ENCODE peak calls at places on chromosomes 3 and 15, in nine cellular contexts. T is OCI-LY7; E is heart right ventricle; F is psoas muscle; U is CD8-positive, alpha-beta T cell; Y is RWPE1; V is hepatocyte; Z is SJSA1; C is astrocyte. I is an unnamed sample.

GRCh38 chr15:99436472-99437314 is 129.1 kb upstream of the MEF2A start:
- DNase-seq in Y (no peak), E (no peak), F (peak; percentile 49), U (no peak), V (no peak), C (no peak), T (no peak), Z (no peak), I (no peak)

GRCh38 chr15:83365370-83365938 is 81.0 kb upstream of the BNC1 start:
- DNase-seq in V (peak; percentile 72), Y (peak; percentile 76), Z (no peak), T (no peak), E (peak; percentile 9), F (peak; percentile 55), U (no peak), C (peak; percentile 58), I (peak; percentile 7)

GRCh38 chr3:57731311-57731710 is 24.8 kb upstream of the SLMAP start:
- DNase-seq in Y (no peak), T (no peak), U (no peak), V (no peak), E (no peak), Z (no peak), F (no peak), C (peak; percentile 59), I (no peak)

GRCh38 chr3:190581041-190581501 is 67.2 kb downstream of the IL1RAP start:
- DNase-seq in U (no peak), C (peak; percentile 62), E (no peak), Z (no peak), Y (no peak), T (no peak), V (no peak), F (no peak), I (no peak)

GRCh38 chr15:90295270-90295648 is 29.8 kb downstream of the NGRN start:
- DNase-seq in V (no peak), Z (no peak), T (no peak), E (no peak), C (no peak), U (no peak), Y (no peak), F (no peak), I (no peak)

GRCh38 chr15:100334905-100335304 is 6.9 kb downstream of the ADAMTS17 start:
- DNase-seq in Z (no peak), U (no peak), V (no peak), Y (no peak), F (no peak), T (no peak), E (no peak), C (no peak), I (no peak)

GRCh38 chr3:197795200-197795599 is 4.1 kb downstream of the LRCH3 start:
- DNase-seq in Z (no peak), T (no peak), U (no peak), C (peak; percentile 29), V (no peak), F (no peak), E (no peak), Y (peak; percentile 26), I (no peak)

GRCh38 chr3:139338405-139338804 is 5.4 kb upstream of the MRPS22 start:
- DNase-seq in V (no peak), E (no peak), T (no peak), U (no peak), Z (no peak), Y (no peak), C (no peak), F (no peak), I (no peak)

GRCh38 chr3:37608061-37608702 is 253.5 kb upstream of the CTDSPL start:
- DNase-seq in F (no peak), C (no peak), Z (no peak), T (no peak), Y (peak; percentile 18), E (no peak), V (peak; percentile 55), U (no peak), I (no peak)

GRCh38 chr15:101539492-101539891 is 50.0 kb upstream of the PCSK6 start:
- DNase-seq in U (no peak), E (no peak), F (no peak), C (no peak), V (no peak), Z (peak; percentile 39), Y (no peak), T (no peak), I (no peak)

GRCh38 chr3:161108840-161109239 is 3.7 kb upstream of the B3GALNT1 start:
- DNase-seq in Z (peak; percentile 53), E (no peak), F (no peak), Y (no peak), U (no peak), V (no peak), T (no peak), C (peak; percentile 39), I (no peak)

GRCh38 chr3:53084310-53085001 is 38.6 kb upstream of the SFMBT1 start:
- DNase-seq in U (no peak), C (peak; percentile 42), F (no peak), V (peak; percentile 49), E (peak; percentile 67), T (no peak), Z (no peak), Y (no peak), I (no peak)

GRCh38 chr3:15899438-15899837 is 101.7 kb upstream of the ANKRD28 start:
- DNase-seq in V (no peak), F (no peak), Y (peak; percentile 20), T (peak; percentile 9), E (no peak), Z (no peak), C (peak; percentile 98), U (no peak), I (peak; percentile 14)

GRCh38 chr3:171784387-171784786 is 25.9 kb downstream of the PLD1 start:
- DNase-seq in V (no peak), Y (no peak), E (no peak), Z (no peak), C (no peak), F (no peak), U (no peak), T (no peak), I (no peak)

DNA sequence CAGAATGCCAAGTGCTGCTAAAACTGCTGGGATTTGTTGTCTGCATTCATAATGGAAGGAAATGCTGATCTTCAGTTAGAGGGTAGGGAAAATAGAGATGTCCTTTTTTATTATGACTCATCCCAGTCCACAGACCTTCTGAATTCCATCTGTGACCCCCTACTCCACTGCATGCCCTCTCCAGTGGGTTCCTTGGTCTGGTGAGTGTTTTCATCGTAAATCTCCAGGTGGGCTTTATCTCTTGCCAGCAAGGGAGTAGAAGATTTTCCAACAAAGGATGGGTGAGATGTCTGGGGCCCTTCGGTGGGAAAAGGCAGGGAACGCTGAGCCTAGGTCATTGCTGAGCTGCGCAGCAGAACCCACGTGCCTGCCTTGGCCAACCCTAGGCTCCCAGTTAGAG is 28.0 kb downstream of the CRABP1 start:
- DNase-seq in F (no peak), T (no peak), V (no peak), C (no peak), Y (no peak), E (no peak), U (no peak), Z (no peak), I (no peak)
- H3K27ac ChIP-seq in F (no peak overlapping the region), T (no peak overlapping the region), V (no peak overlapping the region), C (no peak overlapping the region), Y (no peak overlapping the region), E (no peak overlapping the region), U (no peak overlapping the region), Z (no peak overlapping the region), I (no peak overlapping the region)

GRCh38 chr3:115819785-115820384 is 196.6 kb downstream of the GAP43 start:
- DNase-seq in Z (peak; percentile 52), E (peak; percentile 77), U (peak; percentile 68), T (peak; percentile 80), F (peak; percentile 54), C (peak; percentile 78), V (peak; percentile 90), Y (peak; percentile 61), I (peak; percentile 53)

GRCh38 chr3:115822572-115822971 is 199.3 kb downstream of the GAP43 start:
- DNase-seq in V (no peak), Z (no peak), T (no peak), U (no peak), Y (no peak), F (no peak), E (no peak), C (peak; percentile 40), I (no peak)

GRCh38 chr3:115825046-115825445 is 201.7 kb downstream of the GAP43 start:
- DNase-seq in U (no peak), C (peak; percentile 95), V (peak; percentile 21), T (no peak), E (no peak), Z (no peak), Y (peak; percentile 11), F (no peak), I (no peak)

GRCh38 chr3:115827494-115827893 is 204.2 kb downstream of the GAP43 start:
- DNase-seq in E (no peak), U (no peak), Z (no peak), Y (no peak), C (no peak), F (no peak), T (no peak), V (no peak), I (no peak)

GRCh38 chr3:115823083-115823482 is 199.8 kb downstream of the GAP43 start:
- DNase-seq in Z (no peak), U (no peak), C (no peak), Y (no peak), E (no peak), F (no peak), V (no peak), T (no peak), I (no peak)
- H3K27ac ChIP-seq in Z (no peak overlapping the region), U (no peak overlapping the region), C (no peak overlapping the region), Y (no peak overlapping the region), E (no peak overlapping the region), F (no peak overlapping the region), V (no peak overlapping the region), T (no peak overlapping the region), I (no peak overlapping the region)

GRCh38 chr3:9945358-9945757 is 6.8 kb downstream of the PRRT3 start:
- DNase-seq in F (no peak), V (no peak), U (no peak), C (no peak), E (no peak), T (no peak), Y (no peak), Z (no peak), I (no peak)
- H3K27ac ChIP-seq in F (no peak overlapping the region), V (no peak overlapping the region), U (no peak overlapping the region), C (no peak overlapping the region), E (no peak overlapping the region), T (no peak overlapping the region), Y (peak overlapping the region; percentile 84), Z (no peak overlapping the region), I (no peak overlapping the region)

GRCh38 chr3:45741247-45741646 is 52.1 kb downstream of the SACM1L start:
- DNase-seq in Y (no peak), T (no peak), V (no peak), E (no peak), C (no peak), U (no peak), F (no peak), Z (no peak), I (no peak)
- H3K27ac ChIP-seq in Y (no peak overlapping the region), T (no peak overlapping the region), V (peak overlapping the region; percentile 10), E (no peak overlapping the region), C (no peak overlapping the region), U (no peak overlapping the region), F (no peak overlapping the region), Z (no peak overlapping the region), I (no peak overlapping the region)